ENCODE peak calls at places on chromosomes 5 and 9, in five cellular contexts. Y is GM23248, U is OCI-LY7, M is astrocyte, H is hepatocyte. N is an unnamed sample.
A peak's percentile ranks its signal among the peaks of the same experiment; 100 is the strongest.

GRCh38 chr9:5529683-5530221 is 19.4 kb downstream of the PDCD1LG2 start:
- DNase-seq in M (peak; percentile 75), Y (no peak), H (no peak), U (peak; percentile 76), N (no peak)

GRCh38 chr9:87622936-87623335 is 103.0 kb upstream of the CTSL start:
- DNase-seq in Y (no peak), H (no peak), M (no peak), U (no peak), N (peak; percentile 43)

GRCh38 chr5:98774192-98775046 is 956 bp downstream of the RGMB start:
- DNase-seq in U (peak; percentile 70), Y (peak; percentile 72), M (peak; percentile 62), H (peak; percentile 85), N (peak; percentile 78)

GRCh38 chr9:35839926-35840325 is 10.9 kb downstream of the TMEM8B start:
- DNase-seq in H (no peak), Y (no peak), M (no peak), U (no peak), N (no peak)

GRCh38 chr5:7671420-7671819 is 179.5 kb downstream of the CFAP90 start:
- DNase-seq in Y (no peak), H (no peak), M (peak; percentile 27), U (no peak), N (no peak)

GRCh38 chr5:141476132-141476909 is 555 bp downstream of the PCDHGC3 start:
- DNase-seq in Y (peak; percentile 89), U (peak; percentile 43), H (peak; percentile 62), M (peak; percentile 80), N (peak; percentile 75)

GRCh38 chr5:33969572-33970452 is 14.7 kb downstream of the SLC45A2 start:
- DNase-seq in M (peak; percentile 32), U (peak; percentile 17), H (peak; percentile 68), Y (peak; percentile 79), N (peak; percentile 47)

GRCh38 chr5:90675222-90675621 is 116.6 kb downstream of the ADGRV1 start:
- DNase-seq in Y (no peak), U (no peak), H (peak; percentile 32), M (no peak), N (no peak)

GRCh38 chr9:37034320-37034937 is 361 bp upstream of the PAX5 start:
- DNase-seq in U (peak; percentile 89), M (no peak), H (peak; percentile 48), Y (peak; percentile 38), N (no peak)

GRCh38 chr5:155532621-155533314 is 519.2 kb downstream of the KIF4B start:
- DNase-seq in M (peak; percentile 1), H (no peak), Y (peak; percentile 1), U (no peak), N (no peak)

GRCh38 chr5:157476699-157477408 is 16.8 kb downstream of the NIPAL4 start:
- DNase-seq in Y (peak; percentile 87), U (peak; percentile 79), M (peak; percentile 45), H (peak; percentile 88), N (peak; percentile 67)

GRCh38 chr5:54593809-54594208 is 76.2 kb downstream of the SNX18 start:
- DNase-seq in M (no peak), H (no peak), Y (no peak), U (no peak), N (no peak)

GRCh38 chr5:34959323-34959722 is 30.0 kb downstream of the DNAJC21 start:
- DNase-seq in U (no peak), H (peak; percentile 40), Y (peak; percentile 63), M (peak; percentile 70), N (no peak)

GRCh38 chr9:127311239-127311741 is 46.7 kb downstream of the GARNL3 start:
- DNase-seq in Y (peak; percentile 89), H (peak; percentile 53), M (peak; percentile 59), U (peak; percentile 11), N (peak; percentile 74)

GRCh38 chr9:128027166-128027539 is 40.0 kb downstream of the NAIF1 start:
- DNase-seq in M (no peak), Y (peak; percentile 22), U (peak; percentile 39), H (no peak), N (peak; percentile 32)

GRCh38 chr5:20286512-20286911 is 298.5 kb upstream of the CDH18 start:
- DNase-seq in H (no peak), U (no peak), M (peak; percentile 66), Y (peak; percentile 55), N (no peak)

GRCh38 chr5:31194892-31195291 is 1.4 kb downstream of the CDH6 start:
- DNase-seq in U (no peak), M (peak; percentile 38), Y (peak; percentile 39), H (no peak), N (no peak)

DNA sequence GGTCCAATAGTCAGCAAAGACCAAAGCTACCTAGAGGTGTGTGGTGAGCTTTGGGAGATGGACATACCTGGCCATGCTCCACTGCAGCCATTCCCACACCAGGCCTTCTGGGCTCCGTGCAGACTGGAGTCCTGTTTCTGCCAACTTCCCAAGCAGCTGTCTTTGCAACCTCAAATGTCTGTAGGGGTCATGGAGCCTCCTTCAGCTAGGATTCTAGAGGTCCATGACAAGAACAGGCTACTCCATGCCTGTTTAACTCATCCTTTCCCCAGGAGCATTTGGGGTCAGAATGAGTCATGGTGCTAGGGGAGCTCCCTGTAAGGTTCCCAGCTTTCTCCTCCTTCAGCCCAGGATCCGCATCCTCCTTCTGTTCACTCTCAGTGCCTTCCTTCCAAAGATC is 17.1 kb downstream of the VPS13A start:
- DNase-seq in M (no peak), H (no peak), Y (no peak), U (no peak), N (no peak)
- H3K79me2 ChIP-seq in M (peaks cover 66% of the 10 kb centered on the region), H (peaks cover 78% of the 10 kb centered on the region), Y (peaks cover 53% of the 10 kb centered on the region), U (peaks cover 67% of the 10 kb centered on the region), N (peaks cover 50% of the 10 kb centered on the region)

GRCh38 chr9:137188490-137189296 is at the start of the genes ANAPC2 and SSNA1:
- DNase-seq in H (peak; percentile 97), U (peak; percentile 98), M (peak; percentile 78), Y (peak; percentile 95), N (peak; percentile 95)

GRCh38 chr9:137186385-137186784 is 2.0 kb downstream of the ANAPC2 start:
- DNase-seq in U (no peak), Y (no peak), H (no peak), M (no peak), N (no peak)

GRCh38 chr9:137189297-137190295 is 1.1 kb downstream of the SSNA1 start:
- DNase-seq in M (no peak), Y (peak; percentile 15), U (no peak), H (no peak), N (no peak)

GRCh38 chr9:137187386-137187785 is 974 bp downstream of the ANAPC2 start:
- DNase-seq in M (no peak), H (no peak), U (no peak), Y (no peak), N (no peak)

DNA sequence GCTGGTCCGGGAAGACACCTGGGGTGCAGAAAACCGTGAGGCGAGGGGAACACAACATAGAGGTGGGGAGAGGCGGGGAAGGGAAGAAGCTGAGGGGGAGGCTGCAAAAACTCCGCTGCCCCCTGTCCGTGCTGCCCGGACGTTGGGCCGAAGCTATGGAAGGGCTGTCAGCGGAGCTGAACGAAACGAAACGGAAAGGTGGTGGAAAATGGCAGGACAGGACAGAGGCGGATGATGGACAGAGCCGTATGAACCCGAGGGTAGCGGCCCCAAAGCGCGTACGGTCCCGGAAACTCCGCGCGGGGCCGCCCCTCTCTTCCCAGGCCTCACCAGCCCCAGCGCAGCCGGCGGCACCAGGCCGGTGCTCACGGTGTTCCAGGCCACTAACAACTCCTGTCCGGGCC is 272 bp downstream of the ANAPC2 start:
- DNase-seq in M (no peak), U (no peak), H (no peak), Y (no peak), N (no peak)
- H3K79me2 ChIP-seq in M (peaks cover 70% of the 10 kb centered on the region), U (peaks cover 32% of the 10 kb centered on the region), H (peaks cover 56% of the 10 kb centered on the region), Y (peaks cover 68% of the 10 kb centered on the region), N (peaks cover 33% of the 10 kb centered on the region)

DNA sequence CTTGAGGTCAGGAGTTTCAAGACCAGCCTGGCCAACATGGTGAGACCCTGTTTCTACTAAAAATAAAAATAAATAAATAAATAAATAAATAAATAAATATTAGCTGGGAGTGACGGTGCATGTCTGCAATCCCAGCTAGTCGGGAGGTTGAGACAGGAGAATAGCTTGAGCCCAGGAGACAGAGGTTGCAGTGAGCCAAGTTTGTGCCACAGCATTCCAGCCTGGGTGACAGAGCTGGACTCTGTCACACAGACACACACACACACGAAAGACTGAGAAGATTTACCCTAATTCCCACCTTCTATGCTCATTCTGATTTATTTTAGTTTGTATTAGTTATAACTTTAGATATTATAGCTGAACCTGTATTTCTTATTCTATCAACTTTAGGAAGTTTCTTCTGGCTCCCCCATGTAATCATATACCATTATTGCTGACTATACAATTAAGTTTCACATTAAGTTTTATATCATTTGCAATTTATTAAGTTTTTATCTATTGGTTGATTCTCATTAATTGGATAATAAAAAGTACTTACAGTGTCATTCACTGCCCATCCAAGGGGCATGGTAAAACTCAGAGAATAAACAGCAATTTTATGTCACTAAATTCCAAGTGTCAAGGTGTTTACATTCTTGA is 20.8 kb downstream of the ABHD17B start:
- DNase-seq in M (no peak), Y (no peak), U (no peak), H (no peak), N (no peak)
- H3K79me2 ChIP-seq in M (peaks cover 84% of the 10 kb centered on the region), Y (peaks cover 96% of the 10 kb centered on the region), U (peaks cover 100% of the 10 kb centered on the region), H (peaks cover 98% of the 10 kb centered on the region), N (peaks cover 68% of the 10 kb centered on the region)

DNA sequence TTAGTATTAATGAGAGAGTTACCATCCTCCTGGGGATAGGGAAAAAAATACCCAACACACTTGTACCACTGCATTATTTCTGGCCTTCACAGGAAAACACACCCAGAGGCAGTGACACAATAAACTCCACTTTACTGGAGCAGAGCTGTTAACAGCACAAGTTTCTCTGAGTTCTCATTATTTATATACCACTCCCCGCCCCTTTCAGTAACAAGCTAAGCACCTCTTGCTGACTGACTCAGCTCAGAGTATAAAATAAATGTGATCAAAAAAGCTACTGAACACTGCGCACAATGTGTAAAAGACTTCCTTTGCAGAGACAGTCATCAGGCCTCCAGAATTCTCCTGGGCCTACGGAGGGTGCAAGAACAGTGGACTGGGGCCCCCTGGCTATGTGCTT is 21.6 kb downstream of the KLF9 start:
- DNase-seq in Y (no peak), H (no peak), M (no peak), U (no peak), N (no peak)
- H3K79me2 ChIP-seq in Y (peaks cover 100% of the 10 kb centered on the region), H (peaks cover 88% of the 10 kb centered on the region), M (peaks cover 91% of the 10 kb centered on the region), U (no peaks in the 10 kb centered on the region), N (peaks cover 83% of the 10 kb centered on the region)

DNA sequence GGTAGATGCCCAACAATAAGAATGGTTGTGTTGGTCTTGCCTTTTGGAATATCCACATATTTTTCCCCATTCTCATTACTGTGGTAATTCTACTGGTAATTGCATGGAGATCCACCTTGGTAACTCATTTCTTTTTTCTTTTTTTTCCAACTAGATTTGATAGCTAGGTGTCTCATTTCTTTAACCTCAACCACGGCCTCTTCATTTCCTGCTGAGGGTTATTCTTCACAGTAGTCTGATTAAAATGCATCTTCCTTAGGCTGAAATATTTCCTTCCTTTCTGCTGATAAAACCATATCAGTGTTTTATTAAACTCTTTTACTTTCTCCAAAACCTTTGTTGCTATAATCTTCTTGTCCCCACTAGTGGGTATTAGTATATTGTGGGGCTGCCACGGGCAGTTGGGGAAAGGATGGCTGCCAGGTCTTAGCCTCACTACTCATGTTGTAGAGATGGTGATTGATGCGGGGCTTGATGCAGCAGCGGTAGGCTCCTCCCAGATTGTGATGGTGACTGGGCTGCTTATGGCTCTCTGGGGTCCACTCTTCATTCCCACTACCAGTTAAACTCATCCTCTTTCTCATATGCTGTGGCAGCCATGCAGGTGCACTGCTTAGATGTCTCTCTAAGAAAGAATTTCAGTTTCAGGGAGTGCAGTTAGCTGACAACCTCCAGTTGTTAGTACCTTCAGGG is 35.9 kb downstream of the KIF2A start:
- DNase-seq in H (no peak), M (no peak), Y (no peak), U (no peak), N (no peak)
- H3K79me2 ChIP-seq in H (peaks cover 92% of the 10 kb centered on the region), M (peaks cover 89% of the 10 kb centered on the region), Y (peaks cover 99% of the 10 kb centered on the region), U (peaks cover 100% of the 10 kb centered on the region), N (peaks cover 51% of the 10 kb centered on the region)